ENCODE peak calls at places on chromosomes 16 and 17, in five cellular contexts. O, Z, K, M and D are unnamed samples.

GRCh38 chr17:57956311-57957119 is 1.3 kb upstream of the CUEDC1 start:
- DNase-seq in O (peak), K (peak), Z (no peak), M (no peak), D (no peak)

GRCh38 chr17:38464251-38464722 is 36.0 kb downstream of the ARHGAP23 start:
- DNase-seq in M (no peak), K (no peak), Z (no peak), O (no peak), D (no peak)

GRCh38 chr17:1829189-1829578 is 518 bp downstream of the SMYD4 start:
- DNase-seq in O (no peak), M (no peak), K (no peak), Z (no peak), D (no peak)

GRCh38 chr16:49112754-49113153 is 168.9 kb downstream of the CBLN1 start:
- DNase-seq in Z (no peak), K (no peak), M (no peak), O (no peak), D (no peak)

GRCh38 chr16:68999114-68999513 is 106.3 kb upstream of the HAS3 start:
- DNase-seq in O (no peak), M (no peak), Z (no peak), K (no peak), D (no peak)

GRCh38 chr17:77735051-77735340 is 223.5 kb upstream of the TNRC6C start:
- DNase-seq in K (no peak), M (no peak), Z (no peak), O (no peak), D (no peak)

GRCh38 chr17:62626719-62627218 is 701 bp upstream of the MRC2 start:
- DNase-seq in Z (peak), O (no peak), K (no peak), M (no peak), D (peak)

GRCh38 chr17:72053069-72053846 is 67.6 kb upstream of the SOX9 start:
- DNase-seq in Z (no peak), K (no peak), M (no peak), O (no peak), D (no peak)

GRCh38 chr17:58513391-58513912 is 986 bp downstream of the MTMR4 start:
- DNase-seq in O (peak), M (no peak), Z (no peak), K (peak), D (no peak)

GRCh38 chr16:7505495-7505894 is 172.8 kb downstream of the RBFOX1 start:
- DNase-seq in Z (no peak), K (no peak), M (no peak), O (no peak), D (no peak)

GRCh38 chr17:79540306-79540705 is 70.5 kb downstream of the RBFOX3 start:
- DNase-seq in Z (no peak), O (no peak), K (no peak), M (no peak), D (no peak)

GRCh38 chr17:80034977-80035686 is 540 bp downstream of the TBC1D16 start:
- DNase-seq in K (peak), O (peak), Z (no peak), M (no peak), D (peak)

GRCh38 chr17:65268832-65269231 is 131.7 kb downstream of the RGS9 start:
- DNase-seq in K (no peak), O (no peak), Z (no peak), M (no peak), D (no peak)

GRCh38 chr16:53355064-53355463 is 79.2 kb upstream of the RBL2 start:
- DNase-seq in M (no peak), O (no peak), Z (no peak), K (no peak), D (no peak)

GRCh38 chr17:31392856-31393748 is 1.6 kb downstream of the RAB11FIP4 start:
- DNase-seq in K (no peak), Z (no peak), O (no peak), M (no peak), D (no peak)

GRCh38 chr16:84284168-84284722 is 10.4 kb upstream of the WFDC1 start:
- DNase-seq in Z (no peak), K (no peak), M (no peak), O (no peak), D (no peak)

GRCh38 chr17:68498479-68499326 is 13.5 kb upstream of the PRKAR1A start:
- DNase-seq in O (no peak), M (no peak), K (no peak), Z (no peak), D (no peak)

GRCh38 chr16:79627092-79627491 is 26.6 kb upstream of the MAF start:
- DNase-seq in O (no peak), M (no peak), Z (no peak), K (no peak), D (no peak)

GRCh38 chr17:59753522-59754467 is 46.3 kb downstream of the VMP1 start:
- DNase-seq in K (no peak), O (no peak), Z (peak), M (peak), D (no peak)

GRCh38 chr17:16879686-16880085 is 92.2 kb downstream of the TNFRSF13B start:
- DNase-seq in Z (no peak), M (no peak), O (no peak), K (no peak), D (no peak)

GRCh38 chr16:26345951-26346350 is 654.2 kb downstream of the HS3ST4 start:
- DNase-seq in M (no peak), Z (no peak), K (no peak), O (no peak), D (no peak)

GRCh38 chr17:27575100-27575911 is 55.7 kb upstream of the LGALS9 start:
- DNase-seq in Z (no peak), O (no peak), M (no peak), K (no peak), D (no peak)

GRCh38 chr16:57132470-57132869 is 40.1 kb downstream of the CPNE2 start:
- DNase-seq in K (no peak), Z (no peak), M (no peak), O (no peak), D (no peak)

GRCh38 chr17:40107266-40107980 is 7.0 kb upstream of the NR1D1 start:
- DNase-seq in O (no peak), K (no peak), Z (no peak), M (no peak), D (no peak)

GRCh38 chr17:48497103-48497502 is 33.7 kb downstream of the HOXB1 start:
- DNase-seq in O (no peak), Z (peak), K (no peak), M (no peak), D (no peak)

GRCh38 chr17:73356561-73357170 is 44.9 kb upstream of the CDC42EP4 start:
- DNase-seq in Z (no peak), O (no peak), K (no peak), M (no peak), D (no peak)